ENCODE peak calls at places on chromosomes 2 and 18, in four cellular contexts. One of them, this sample, is unnamed.

GRCh38 chr2:212264227-212264626 is 274.4 kb downstream of the ERBB4 start:
- DNase-seq in CD4-positive, alpha-beta memory T cell: no peak
- DNase-seq in A549: no peak
- DNase-seq in esophagus squamous epithelium: no peak
- DNase-seq in this sample: no peak

GRCh38 chr2:36463365-36463764 is 107.8 kb downstream of the CRIM1 start:
- DNase-seq in CD4-positive, alpha-beta memory T cell: no peak
- DNase-seq in A549: no peak
- DNase-seq in esophagus squamous epithelium: no peak
- DNase-seq in this sample: no peak

GRCh38 chr2:242032780-242033656 is 163.5 kb downstream of the RTP5 start:
- DNase-seq in esophagus squamous epithelium: no peak
- DNase-seq in CD4-positive, alpha-beta memory T cell: no peak
- DNase-seq in A549: no peak
- DNase-seq in this sample: no peak

GRCh38 chr2:54212456-54212855 is 43.6 kb downstream of the TSPYL6 start:
- DNase-seq in CD4-positive, alpha-beta memory T cell: no peak
- DNase-seq in A549: no peak
- DNase-seq in esophagus squamous epithelium: no peak
- DNase-seq in this sample: no peak

GRCh38 chr2:11949732-11950503 is 203.5 kb downstream of the LPIN1 start:
- DNase-seq in A549: no peak
- DNase-seq in CD4-positive, alpha-beta memory T cell: no peak
- DNase-seq in esophagus squamous epithelium: no peak
- DNase-seq in this sample: no peak

GRCh38 chr2:69156624-69157023 is 143.6 kb downstream of the ANTXR1 start:
- DNase-seq in A549: no peak
- DNase-seq in esophagus squamous epithelium: no peak
- DNase-seq in CD4-positive, alpha-beta memory T cell: no peak
- DNase-seq in this sample: no peak

GRCh38 chr2:149877913-149878312 is 290.3 kb upstream of the MMADHC start:
- DNase-seq in A549: peak
- DNase-seq in CD4-positive, alpha-beta memory T cell: no peak
- DNase-seq in esophagus squamous epithelium: no peak
- DNase-seq in this sample: no peak

GRCh38 chr2:183519371-183520056 is 395.3 kb downstream of the NUP35 start:
- DNase-seq in esophagus squamous epithelium: no peak
- DNase-seq in CD4-positive, alpha-beta memory T cell: no peak
- DNase-seq in A549: no peak
- DNase-seq in this sample: no peak

GRCh38 chr2:31221549-31221948 is 4.2 kb upstream of the CAPN14 start:
- DNase-seq in esophagus squamous epithelium: no peak
- DNase-seq in CD4-positive, alpha-beta memory T cell: no peak
- DNase-seq in A549: no peak
- DNase-seq in this sample: no peak

GRCh38 chr2:219542931-219543595 is 546 bp downstream of the CHPF start:
- DNase-seq in esophagus squamous epithelium: no peak
- DNase-seq in CD4-positive, alpha-beta memory T cell: no peak
- DNase-seq in A549: no peak
- DNase-seq in this sample: no peak

GRCh38 chr2:167925775-167926174 is 321.6 kb downstream of the STK39 start:
- DNase-seq in A549: no peak
- DNase-seq in esophagus squamous epithelium: no peak
- DNase-seq in CD4-positive, alpha-beta memory T cell: no peak
- DNase-seq in this sample: no peak

GRCh38 chr2:131036269-131036668 is 57.0 kb downstream of the FAM168B start:
- DNase-seq in A549: no peak
- DNase-seq in esophagus squamous epithelium: no peak
- DNase-seq in CD4-positive, alpha-beta memory T cell: no peak
- DNase-seq in this sample: no peak

GRCh38 chr2:131035826-131036231 is 57.4 kb downstream of the FAM168B start:
- DNase-seq in esophagus squamous epithelium: no peak
- DNase-seq in A549: no peak
- DNase-seq in CD4-positive, alpha-beta memory T cell: no peak
- DNase-seq in this sample: no peak

GRCh38 chr2:131034122-131035051 is 58.9 kb downstream of the FAM168B start:
- DNase-seq in CD4-positive, alpha-beta memory T cell: no peak
- DNase-seq in esophagus squamous epithelium: no peak
- DNase-seq in A549: no peak
- DNase-seq in this sample: no peak

GRCh38 chr2:131033786-131034121 is 59.5 kb downstream of the FAM168B start:
- DNase-seq in CD4-positive, alpha-beta memory T cell: no peak
- DNase-seq in esophagus squamous epithelium: no peak
- DNase-seq in A549: no peak
- DNase-seq in this sample: no peak

GRCh38 chr2:131035112-131035825 is 58.0 kb downstream of the FAM168B start:
- DNase-seq in A549: no peak
- DNase-seq in esophagus squamous epithelium: no peak
- DNase-seq in CD4-positive, alpha-beta memory T cell: no peak
- DNase-seq in this sample: no peak
- H3K4me3 ChIP-seq in A549: peak
- H3K4me3 ChIP-seq in esophagus squamous epithelium: peak
- H3K4me3 ChIP-seq in CD4-positive, alpha-beta memory T cell: no peak
- H3K4me3 ChIP-seq in this sample: no peak

GRCh38 chr2:109304731-109305470 is 175.9 kb downstream of the SH3RF3 start:
- DNase-seq in CD4-positive, alpha-beta memory T cell: no peak
- DNase-seq in esophagus squamous epithelium: no peak
- DNase-seq in A549: no peak
- DNase-seq in this sample: no peak
- H3K4me3 ChIP-seq in CD4-positive, alpha-beta memory T cell: no peak
- H3K4me3 ChIP-seq in esophagus squamous epithelium: no peak
- H3K4me3 ChIP-seq in A549: no peak
- H3K4me3 ChIP-seq in this sample: no peak

GRCh38 chr2:188785515-188785914 is 188.7 kb upstream of the COL3A1 start:
- DNase-seq in esophagus squamous epithelium: no peak
- DNase-seq in A549: no peak
- DNase-seq in CD4-positive, alpha-beta memory T cell: no peak
- DNase-seq in this sample: no peak

GRCh38 chr2:188787002-188787660 is 187.0 kb upstream of the COL3A1 start:
- DNase-seq in A549: peak
- DNase-seq in esophagus squamous epithelium: no peak
- DNase-seq in CD4-positive, alpha-beta memory T cell: no peak
- DNase-seq in this sample: no peak

GRCh38 chr2:188788621-188789020 is 185.6 kb upstream of the COL3A1 start:
- DNase-seq in esophagus squamous epithelium: no peak
- DNase-seq in CD4-positive, alpha-beta memory T cell: no peak
- DNase-seq in A549: peak
- DNase-seq in this sample: no peak

GRCh38 chr2:188786368-188786781 is 187.8 kb upstream of the COL3A1 start:
- DNase-seq in esophagus squamous epithelium: no peak
- DNase-seq in CD4-positive, alpha-beta memory T cell: no peak
- DNase-seq in A549: peak
- DNase-seq in this sample: no peak

DNA sequence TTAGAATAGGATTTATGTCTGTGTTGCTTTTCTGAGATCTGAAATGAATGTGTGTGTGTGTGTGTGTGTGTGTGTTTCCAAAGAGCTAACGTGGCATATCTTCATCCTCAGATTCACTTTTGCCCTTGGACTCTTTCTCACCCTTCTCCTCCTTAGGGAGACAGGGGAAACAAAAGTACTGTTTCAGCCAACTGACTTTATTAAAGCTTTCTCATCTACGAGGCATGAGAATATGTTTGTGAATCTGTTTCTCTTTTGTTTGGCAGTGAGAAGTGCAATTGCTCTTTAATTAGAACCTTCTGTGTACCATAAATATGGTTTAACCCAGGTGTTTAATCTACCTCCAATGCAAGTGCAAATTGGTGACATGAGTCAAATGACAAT is 186.5 kb upstream of the COL3A1 start:
- DNase-seq in CD4-positive, alpha-beta memory T cell: no peak
- DNase-seq in esophagus squamous epithelium: no peak
- DNase-seq in A549: no peak
- DNase-seq in this sample: no peak
- H3K4me3 ChIP-seq in CD4-positive, alpha-beta memory T cell: no peak
- H3K4me3 ChIP-seq in esophagus squamous epithelium: peak
- H3K4me3 ChIP-seq in A549: no peak
- H3K4me3 ChIP-seq in this sample: no peak

GRCh38 chr2:62801814-62802524 is 96.5 kb downstream of the EHBP1 start:
- DNase-seq in A549: peak
- DNase-seq in CD4-positive, alpha-beta memory T cell: no peak
- DNase-seq in esophagus squamous epithelium: no peak
- DNase-seq in this sample: peak
- H3K4me3 ChIP-seq in A549: peak
- H3K4me3 ChIP-seq in CD4-positive, alpha-beta memory T cell: peak
- H3K4me3 ChIP-seq in esophagus squamous epithelium: no peak
- H3K4me3 ChIP-seq in this sample: no peak

DNA sequence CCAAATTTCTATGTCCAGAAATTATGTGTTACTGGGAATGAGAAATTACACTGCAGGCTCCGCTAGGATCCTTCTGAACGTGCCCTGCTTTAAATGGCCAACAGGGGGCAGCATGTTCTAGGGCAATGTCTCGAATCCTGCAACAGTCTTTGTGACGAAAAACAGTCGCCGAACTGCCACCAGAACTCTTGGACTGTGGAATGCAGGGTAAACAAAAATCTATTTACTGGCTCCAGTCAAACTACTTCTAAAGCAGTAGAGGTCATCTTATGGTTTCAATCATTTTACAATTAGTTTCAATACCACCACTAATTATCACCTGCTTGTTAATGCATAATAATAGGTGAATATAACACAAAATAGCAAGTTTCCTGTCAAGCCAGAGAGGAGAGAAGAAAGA is 9.8 kb upstream of the ZNF397 start:
- DNase-seq in CD4-positive, alpha-beta memory T cell: peak
- DNase-seq in esophagus squamous epithelium: peak
- DNase-seq in A549: peak
- DNase-seq in this sample: peak
- H3K4me3 ChIP-seq in CD4-positive, alpha-beta memory T cell: no peak
- H3K4me3 ChIP-seq in esophagus squamous epithelium: peak
- H3K4me3 ChIP-seq in A549: no peak
- H3K4me3 ChIP-seq in this sample: peak

DNA sequence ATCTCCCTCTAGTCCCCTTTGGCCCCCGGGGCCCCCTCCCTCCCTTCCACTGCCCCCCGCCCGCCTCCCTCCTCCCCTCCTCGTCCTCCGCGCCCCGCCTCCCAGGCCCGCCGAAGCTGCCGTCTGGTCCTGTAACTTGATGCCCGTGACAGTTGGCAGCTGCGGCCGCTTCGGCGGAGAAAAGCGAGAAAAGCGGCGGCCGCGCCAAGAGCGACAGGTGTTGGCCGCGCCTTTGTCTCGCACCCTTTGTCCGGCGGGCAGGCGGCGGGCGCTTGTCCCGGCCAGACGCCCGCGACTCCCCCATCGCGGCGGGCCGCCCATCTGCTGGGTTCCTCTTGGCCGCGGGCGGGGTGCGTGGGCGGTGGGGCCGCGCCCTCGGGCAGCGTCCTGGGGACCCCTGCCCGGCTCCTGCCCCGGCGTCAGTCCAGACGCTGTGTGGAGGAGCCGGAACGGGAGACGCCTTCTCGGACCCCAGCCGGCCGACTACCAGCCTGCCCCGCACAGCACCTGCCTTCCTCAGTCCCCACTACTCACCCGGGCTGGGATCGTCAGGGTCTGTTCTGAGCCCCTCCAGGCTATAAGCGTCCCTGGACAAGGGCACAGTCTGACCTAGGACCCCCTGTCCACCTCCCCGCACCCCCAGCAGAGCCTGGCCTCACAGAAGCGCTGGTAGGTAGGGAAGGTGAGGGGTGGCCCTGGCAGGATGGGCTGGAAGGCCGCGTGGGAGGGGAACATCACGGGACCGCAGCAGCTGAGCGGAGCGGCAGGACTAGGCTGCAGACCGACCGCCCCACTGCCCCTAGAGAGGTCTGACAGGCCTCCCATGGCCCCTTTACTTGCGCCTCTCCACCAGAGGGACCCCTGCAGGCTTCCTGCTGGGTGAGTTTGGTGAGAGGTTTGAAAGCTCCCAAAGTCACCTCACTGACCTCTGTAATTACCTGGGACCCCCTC is 1.2 kb upstream of the HES6 start:
- DNase-seq in A549: no peak
- DNase-seq in esophagus squamous epithelium: no peak
- DNase-seq in CD4-positive, alpha-beta memory T cell: no peak
- DNase-seq in this sample: no peak
- H3K4me3 ChIP-seq in A549: peak
- H3K4me3 ChIP-seq in esophagus squamous epithelium: peak
- H3K4me3 ChIP-seq in CD4-positive, alpha-beta memory T cell: no peak
- H3K4me3 ChIP-seq in this sample: no peak

GRCh38 chr18:36519358-36519757 is 221.8 kb downstream of the FHOD3 start:
- DNase-seq in A549: no peak
- DNase-seq in esophagus squamous epithelium: no peak
- DNase-seq in CD4-positive, alpha-beta memory T cell: no peak
- DNase-seq in this sample: no peak
- H3K4me3 ChIP-seq in A549: no peak
- H3K4me3 ChIP-seq in esophagus squamous epithelium: no peak
- H3K4me3 ChIP-seq in CD4-positive, alpha-beta memory T cell: no peak
- H3K4me3 ChIP-seq in this sample: no peak

DNA sequence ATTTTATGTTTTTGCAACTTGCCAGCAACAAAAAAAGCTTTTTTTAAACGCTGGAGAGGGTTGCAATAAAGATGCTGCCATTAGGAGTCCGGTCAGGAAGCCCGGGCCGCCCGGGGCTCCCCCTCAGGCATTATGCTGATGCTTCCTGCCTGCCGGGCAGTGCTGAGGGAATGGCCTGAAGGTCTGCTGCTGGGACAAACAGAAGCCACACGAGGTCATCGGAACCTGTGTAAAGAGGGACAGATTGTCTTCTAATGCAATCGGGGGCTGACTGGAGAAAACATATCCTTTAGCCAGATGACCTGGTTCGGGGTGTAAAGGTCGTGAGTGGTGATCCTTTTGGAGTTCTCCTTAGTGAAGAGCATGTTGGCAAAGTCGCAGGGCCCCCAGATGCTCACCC is 2.3 kb downstream of the IMPA2 start:
- DNase-seq in CD4-positive, alpha-beta memory T cell: no peak
- DNase-seq in esophagus squamous epithelium: no peak
- DNase-seq in A549: no peak
- DNase-seq in this sample: no peak
- H3K4me3 ChIP-seq in CD4-positive, alpha-beta memory T cell: no peak
- H3K4me3 ChIP-seq in esophagus squamous epithelium: peak
- H3K4me3 ChIP-seq in A549: peak
- H3K4me3 ChIP-seq in this sample: no peak

This sample was measured in Jurkat, Clone E6-1.